ENCODE peak calls at places on chromosomes 3 and 15, in four cellular contexts. One of them, this sample, is unnamed.

GRCh38 chr3:129016366-129016724 is 15.2 kb downstream of the EFCC1 start:
- DNase-seq in left ventricle myocardium inferior: no peak
- DNase-seq in cardiac muscle cell: no peak
- DNase-seq in IMR-90: no peak
- DNase-seq in this sample: no peak

GRCh38 chr3:190579514-190580137 is 65.7 kb downstream of the IL1RAP start:
- DNase-seq in left ventricle myocardium inferior: no peak
- DNase-seq in IMR-90: no peak
- DNase-seq in cardiac muscle cell: no peak
- DNase-seq in this sample: no peak

GRCh38 chr3:70824785-70825184 is 512.3 kb upstream of the MDFIC2 start:
- DNase-seq in IMR-90: peak; percentile 79
- DNase-seq in left ventricle myocardium inferior: no peak
- DNase-seq in cardiac muscle cell: peak; percentile 61
- DNase-seq in this sample: no peak

GRCh38 chr3:72152551-72153476 is 367.9 kb upstream of the PROK2 start:
- DNase-seq in left ventricle myocardium inferior: peak; percentile 75
- DNase-seq in cardiac muscle cell: peak; percentile 92
- DNase-seq in IMR-90: peak; percentile 69
- DNase-seq in this sample: peak; percentile 80

GRCh38 chr15:38490231-38490630 is 36.3 kb downstream of the FAM98B start:
- DNase-seq in IMR-90: peak; percentile 87
- DNase-seq in left ventricle myocardium inferior: no peak
- DNase-seq in cardiac muscle cell: no peak
- DNase-seq in this sample: no peak

GRCh38 chr3:51568041-51568440 is 29.5 kb downstream of the RAD54L2 start:
- DNase-seq in cardiac muscle cell: no peak
- DNase-seq in IMR-90: no peak
- DNase-seq in left ventricle myocardium inferior: no peak
- DNase-seq in this sample: no peak

GRCh38 chr3:34212671-34213070 is 414.2 kb downstream of the PDCD6IP start:
- DNase-seq in left ventricle myocardium inferior: no peak
- DNase-seq in cardiac muscle cell: peak; percentile 36
- DNase-seq in IMR-90: peak; percentile 4
- DNase-seq in this sample: no peak

GRCh38 chr3:128473180-128473519 is 6.5 kb upstream of the DNAJB8 start:
- DNase-seq in cardiac muscle cell: no peak
- DNase-seq in IMR-90: no peak
- DNase-seq in left ventricle myocardium inferior: no peak
- DNase-seq in this sample: no peak

GRCh38 chr3:49461443-49462171 is 8.5 kb upstream of the DAG1 start:
- DNase-seq in cardiac muscle cell: peak; percentile 50
- DNase-seq in left ventricle myocardium inferior: no peak
- DNase-seq in IMR-90: peak; percentile 57
- DNase-seq in this sample: no peak

GRCh38 chr3:129577925-129578742 is 28.3 kb downstream of the PLXND1 start:
- DNase-seq in IMR-90: no peak
- DNase-seq in left ventricle myocardium inferior: no peak
- DNase-seq in cardiac muscle cell: no peak
- DNase-seq in this sample: no peak

GRCh38 chr3:41116851-41117250 is 82.5 kb upstream of the CTNNB1 start:
- DNase-seq in IMR-90: no peak
- DNase-seq in left ventricle myocardium inferior: no peak
- DNase-seq in cardiac muscle cell: no peak
- DNase-seq in this sample: no peak

GRCh38 chr15:89389841-89390603 is 55.4 kb upstream of the POLG start:
- DNase-seq in IMR-90: no peak
- DNase-seq in left ventricle myocardium inferior: no peak
- DNase-seq in cardiac muscle cell: no peak
- DNase-seq in this sample: peak; percentile 63

GRCh38 chr3:193768069-193768391 is 175.0 kb downstream of the OPA1 start:
- DNase-seq in left ventricle myocardium inferior: no peak
- DNase-seq in cardiac muscle cell: peak; percentile 52
- DNase-seq in IMR-90: peak; percentile 62
- DNase-seq in this sample: no peak

GRCh38 chr15:41501961-41502786 is 8.5 kb downstream of the ITPKA start:
- DNase-seq in cardiac muscle cell: no peak
- DNase-seq in left ventricle myocardium inferior: no peak
- DNase-seq in IMR-90: no peak
- DNase-seq in this sample: no peak

GRCh38 chr3:107412376-107412775 is 35.1 kb downstream of the CCDC54 start:
- DNase-seq in left ventricle myocardium inferior: no peak
- DNase-seq in IMR-90: peak; percentile 49
- DNase-seq in cardiac muscle cell: peak; percentile 12
- DNase-seq in this sample: no peak

GRCh38 chr3:189455796-189456195 is 175.4 kb upstream of the TP63 start:
- DNase-seq in cardiac muscle cell: no peak
- DNase-seq in IMR-90: no peak
- DNase-seq in left ventricle myocardium inferior: no peak
- DNase-seq in this sample: no peak

GRCh38 chr3:179036626-179037300 is 34.8 kb downstream of the ZMAT3 start:
- DNase-seq in IMR-90: no peak
- DNase-seq in left ventricle myocardium inferior: no peak
- DNase-seq in cardiac muscle cell: no peak
- DNase-seq in this sample: no peak

GRCh38 chr3:126245811-126246727 is 65.7 kb upstream of the ALDH1L1 start:
- DNase-seq in left ventricle myocardium inferior: no peak
- DNase-seq in IMR-90: peak; percentile 65
- DNase-seq in cardiac muscle cell: peak; percentile 79
- DNase-seq in this sample: peak; percentile 66

GRCh38 chr3:186459108-186459467 is 85.1 kb downstream of the CRYGS start:
- DNase-seq in left ventricle myocardium inferior: no peak
- DNase-seq in IMR-90: no peak
- DNase-seq in cardiac muscle cell: no peak
- DNase-seq in this sample: no peak

GRCh38 chr15:87863152-87863551 is 393.4 kb downstream of the NTRK3 start:
- DNase-seq in cardiac muscle cell: peak; percentile 31
- DNase-seq in left ventricle myocardium inferior: no peak
- DNase-seq in IMR-90: peak; percentile 16
- DNase-seq in this sample: no peak

GRCh38 chr3:155282416-155283091 is 10.9 kb downstream of the STRIT1 start:
- DNase-seq in left ventricle myocardium inferior: no peak
- DNase-seq in IMR-90: peak; percentile 74
- DNase-seq in cardiac muscle cell: peak; percentile 2
- DNase-seq in this sample: no peak

GRCh38 chr15:32730677-32731654 is 13.2 kb downstream of the GREM1 start:
- DNase-seq in IMR-90: no peak
- DNase-seq in cardiac muscle cell: peak; percentile 56
- DNase-seq in left ventricle myocardium inferior: no peak
- DNase-seq in this sample: no peak

GRCh38 chr15:57861805-57862586 is 155.5 kb downstream of the POLR2M start:
- DNase-seq in cardiac muscle cell: peak; percentile 75
- DNase-seq in IMR-90: peak; percentile 64
- DNase-seq in left ventricle myocardium inferior: no peak
- DNase-seq in this sample: no peak

GRCh38 chr3:72487946-72488735 is 360.1 kb downstream of the SHQ1 start:
- DNase-seq in left ventricle myocardium inferior: no peak
- DNase-seq in IMR-90: peak; percentile 15
- DNase-seq in cardiac muscle cell: peak; percentile 27
- DNase-seq in this sample: no peak

GRCh38 chr3:18346097-18346496 is 79.0 kb downstream of the SATB1 start:
- DNase-seq in IMR-90: no peak
- DNase-seq in left ventricle myocardium inferior: no peak
- DNase-seq in cardiac muscle cell: no peak
- DNase-seq in this sample: no peak

GRCh38 chr15:65069179-65069578 is 1.4 kb upstream of the RASL12 start:
- DNase-seq in IMR-90: peak; percentile 99
- DNase-seq in cardiac muscle cell: peak; percentile 94
- DNase-seq in left ventricle myocardium inferior: peak; percentile 60
- DNase-seq in this sample: peak; percentile 32

GRCh38 chr3:18098960-18099587 is 326.1 kb downstream of the SATB1 start:
- DNase-seq in IMR-90: peak; percentile 85
- DNase-seq in cardiac muscle cell: peak; percentile 54
- DNase-seq in left ventricle myocardium inferior: no peak
- DNase-seq in this sample: no peak

GRCh38 chr3:126523745-126524428 is at the start of gene CHST13:
- DNase-seq in IMR-90: peak; percentile 16
- DNase-seq in left ventricle myocardium inferior: peak; percentile 54
- DNase-seq in cardiac muscle cell: peak; percentile 57
- DNase-seq in this sample: peak; percentile 62

DNA sequence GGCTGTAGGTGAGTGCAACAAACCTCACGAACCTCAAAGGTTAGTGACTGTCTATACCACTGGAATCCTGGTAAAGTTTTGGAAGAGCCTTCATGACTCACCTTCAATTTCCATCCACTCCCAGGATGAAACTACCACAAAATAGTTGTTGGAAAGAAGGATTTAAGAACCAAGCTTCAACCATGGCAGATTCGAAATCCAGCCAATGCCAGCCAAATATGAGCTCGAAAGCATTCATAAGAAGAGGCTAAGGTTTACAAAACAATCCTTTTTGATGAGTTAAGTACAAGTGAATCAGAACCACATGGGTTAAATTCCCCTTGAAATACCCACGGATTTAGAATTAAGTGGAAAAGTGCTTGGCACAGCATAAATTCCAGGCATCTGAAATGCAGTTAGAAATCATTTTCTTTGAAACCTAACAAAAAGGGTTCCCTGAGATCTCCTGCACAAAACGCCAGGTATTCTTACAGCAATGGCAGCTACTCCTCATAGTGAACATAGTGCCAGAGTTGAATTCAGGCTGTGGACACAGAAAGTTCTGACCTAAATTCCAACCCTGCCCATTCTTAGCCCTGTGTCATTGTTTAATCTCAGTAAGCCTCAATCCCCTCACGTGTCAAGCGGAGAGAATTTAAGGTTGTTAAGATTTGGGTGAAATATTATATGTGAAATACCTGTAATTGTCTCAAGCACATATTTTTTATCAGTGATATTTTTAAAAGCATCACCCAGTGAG is 89.2 kb downstream of the FBN1 start:
- DNase-seq in cardiac muscle cell: no peak
- DNase-seq in left ventricle myocardium inferior: no peak
- DNase-seq in IMR-90: peak; percentile 20
- DNase-seq in this sample: no peak
- H3K4me1 ChIP-seq in cardiac muscle cell: no peaks in the 10 kb centered on the region
- H3K4me1 ChIP-seq in left ventricle myocardium inferior: peaks cover 58% of the 10 kb centered on the region
- H3K4me1 ChIP-seq in IMR-90: peaks cover 22% of the 10 kb centered on the region
- H3K4me1 ChIP-seq in this sample: no peaks in the 10 kb centered on the region

DNA sequence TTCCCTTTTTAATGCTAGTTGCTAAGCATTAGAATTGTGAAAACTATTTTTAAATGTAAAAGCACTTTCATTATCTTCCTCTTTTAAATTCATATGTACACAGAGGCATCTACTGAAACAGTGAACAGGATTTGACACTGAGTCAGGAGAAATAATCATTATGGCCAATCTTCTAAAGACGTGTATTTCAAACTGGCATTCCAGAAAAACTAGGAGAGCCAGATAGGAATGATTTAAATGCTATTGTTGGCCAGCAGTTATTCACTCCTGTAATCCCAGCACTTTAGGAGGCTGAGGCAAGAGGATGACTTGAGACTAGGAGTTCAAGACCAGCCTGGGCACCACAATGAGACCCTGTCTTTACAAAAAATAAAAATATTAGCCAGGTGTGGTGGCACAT is 67.6 kb upstream of the RAP2B start:
- DNase-seq in IMR-90: no peak
- DNase-seq in cardiac muscle cell: no peak
- DNase-seq in left ventricle myocardium inferior: no peak
- DNase-seq in this sample: no peak
- H3K4me3 ChIP-seq in IMR-90: no peak overlapping the region
- H3K4me3 ChIP-seq in cardiac muscle cell: no peak overlapping the region
- H3K4me3 ChIP-seq in left ventricle myocardium inferior: no peak overlapping the region
- H3K4me3 ChIP-seq in this sample: no peak overlapping the region

DNA sequence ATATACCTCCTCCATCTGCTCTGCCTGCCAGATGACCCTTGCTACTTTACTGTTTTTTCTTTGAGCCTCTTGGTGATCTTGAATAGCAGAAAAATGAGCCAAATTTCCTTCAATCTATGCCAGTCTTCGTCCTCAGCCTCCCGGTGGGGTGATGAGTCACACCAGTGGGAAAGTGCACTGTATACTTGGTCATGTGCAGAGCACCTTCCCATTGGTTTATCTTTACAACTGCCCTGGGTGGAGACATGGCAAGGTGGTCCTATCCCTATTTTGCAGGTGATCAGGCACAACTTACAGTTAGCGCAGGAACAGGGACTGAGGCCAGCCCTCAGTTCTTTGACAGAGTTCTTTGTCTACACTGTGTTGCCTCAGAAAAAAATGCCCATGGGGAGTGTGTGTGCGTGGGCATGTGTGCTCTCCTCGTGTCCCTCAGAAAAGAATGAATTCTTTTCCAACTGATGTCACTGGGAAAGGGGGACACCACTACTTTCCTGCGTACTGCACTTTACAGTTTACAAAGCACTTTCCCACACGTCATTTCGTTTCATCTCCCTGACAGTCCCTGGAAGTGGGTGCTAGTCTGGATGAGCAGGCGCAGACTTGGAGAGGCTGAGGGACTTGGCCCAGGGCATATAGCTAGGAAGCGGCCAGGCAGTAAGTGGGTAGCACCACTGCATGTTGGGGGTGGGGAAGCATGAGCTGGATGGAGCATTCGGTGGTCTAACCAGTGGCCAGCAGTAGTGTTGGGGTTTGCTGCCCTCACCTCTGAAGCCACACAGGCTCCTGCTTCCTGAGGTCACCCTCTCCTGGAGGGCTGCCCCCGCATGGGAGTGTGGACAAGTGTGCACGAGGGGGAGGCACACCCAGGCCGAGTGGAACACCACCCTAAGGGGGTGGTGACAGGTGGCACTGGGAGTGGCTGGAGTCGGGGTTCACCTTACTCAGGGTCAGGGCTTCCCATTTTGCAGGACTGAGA is 24.1 kb downstream of the SMAD3 start:
- DNase-seq in left ventricle myocardium inferior: no peak
- DNase-seq in cardiac muscle cell: peak; percentile 60
- DNase-seq in IMR-90: peak; percentile 80
- DNase-seq in this sample: no peak
- H3K4me1 ChIP-seq in left ventricle myocardium inferior: peaks cover 97% of the 10 kb centered on the region
- H3K4me1 ChIP-seq in cardiac muscle cell: peaks cover 77% of the 10 kb centered on the region
- H3K4me1 ChIP-seq in IMR-90: peaks cover 71% of the 10 kb centered on the region
- H3K4me1 ChIP-seq in this sample: peaks cover 92% of the 10 kb centered on the region

DNA sequence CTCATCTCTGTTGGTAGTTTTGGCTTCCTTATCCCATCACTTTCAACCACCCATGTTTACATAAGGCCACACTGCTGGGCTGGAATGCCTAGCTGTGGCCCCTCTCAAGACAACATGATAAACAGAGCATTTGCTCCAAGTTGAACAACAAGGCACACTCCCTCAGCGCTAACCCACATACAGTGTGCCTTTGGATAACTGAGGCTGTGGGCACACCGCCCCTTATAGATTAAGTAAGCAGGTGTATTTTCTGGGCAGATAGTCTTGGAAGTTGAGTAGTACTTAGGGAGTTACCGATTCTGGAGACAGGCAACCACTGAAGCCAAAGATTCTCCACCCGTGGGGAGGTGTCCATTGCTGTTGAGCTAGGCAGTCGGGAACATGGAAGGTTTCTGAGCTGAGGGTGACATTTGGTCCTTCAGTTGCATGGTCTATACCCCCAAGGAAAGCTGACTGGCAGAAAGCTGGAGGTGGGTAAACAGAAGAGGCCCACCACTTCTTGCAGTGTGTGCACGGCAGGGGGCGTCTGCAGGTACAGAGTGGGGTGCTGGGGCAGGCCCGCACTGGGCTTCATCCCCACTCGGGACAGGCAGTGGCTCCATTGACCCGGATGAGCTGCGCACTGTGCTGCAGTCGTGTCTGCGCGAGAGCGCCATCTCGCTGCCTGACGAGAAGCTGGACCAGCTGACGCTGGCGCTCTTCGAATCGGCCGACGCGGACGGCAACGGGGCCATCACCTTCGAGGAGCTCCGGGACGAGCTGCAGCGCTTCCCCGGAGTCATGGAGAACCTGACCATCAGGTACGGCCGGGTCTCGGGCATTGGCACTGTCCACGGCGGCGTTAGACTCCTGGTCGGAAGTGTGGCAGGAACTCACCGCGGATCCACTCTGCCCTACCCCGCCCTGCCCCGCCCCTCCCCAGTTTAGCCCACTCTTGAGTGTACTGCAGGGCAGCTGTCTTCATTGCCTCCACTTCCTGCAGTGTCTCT is 16.8 kb downstream of the NOX5 start:
- DNase-seq in cardiac muscle cell: peak; percentile 59
- DNase-seq in left ventricle myocardium inferior: peak; percentile 24
- DNase-seq in IMR-90: no peak
- DNase-seq in this sample: peak; percentile 67
- H3K4me3 ChIP-seq in cardiac muscle cell: peak overlapping the region; percentile 23
- H3K4me3 ChIP-seq in left ventricle myocardium inferior: peak overlapping the region; percentile 58
- H3K4me3 ChIP-seq in IMR-90: peak overlapping the region; percentile 34
- H3K4me3 ChIP-seq in this sample: peak overlapping the region; percentile 46